ENCODE peak calls at places on chromosomes 13 and 19, in ten cellular contexts. D is heart left ventricle; J is pancreas; H is CD8-positive, alpha-beta memory T cell; G is HT1080; C is activated T-cell treated with anti-CD3 and anti-CD28 coated beads for 24 hours; M is stimulated activated CD4-positive, alpha-beta T cell treated with anti-CD3 and anti-CD28 coated beads, Interleukin-4, amount 100 ng/mL, for 48 hours; B is T1000; S is B cell; R is left colon. L is an unnamed sample.

GRCh38 chr13:95643471-95643813 is 1.1 kb downstream of the DZIP1 start:
- DNase-seq in D (no peak), J (no peak), H (no peak), G (peak), C (no peak), M (no peak), B (no peak), S (no peak), R (no peak), L (peak)

GRCh38 chr13:79541426-79542049 is 60.6 kb downstream of the NDFIP2 start:
- DNase-seq in D (no peak), J (no peak), H (no peak), G (peak), C (no peak), M (no peak), B (no peak), S (no peak), R (no peak), L (no peak)

GRCh38 chr19:6221878-6222746 is 57.7 kb downstream of the MLLT1 start:
- DNase-seq in D (no peak), J (no peak), H (no peak), G (no peak), C (no peak), M (no peak), B (no peak), S (no peak), R (no peak), L (no peak)

GRCh38 chr13:79097201-79097600 is 308.9 kb downstream of the RBM26 start:
- DNase-seq in D (no peak), J (no peak), H (no peak), G (no peak), C (no peak), M (no peak), B (no peak), S (no peak), R (no peak), L (no peak)

GRCh38 chr19:51980116-51980736 is 6.4 kb downstream of the ZNF350 start:
- DNase-seq in D (no peak), J (no peak), H (no peak), G (no peak), C (no peak), M (no peak), B (no peak), S (no peak), R (no peak), L (no peak)

GRCh38 chr13:88745013-88745412 is 1073.8 kb downstream of the SLITRK5 start:
- DNase-seq in D (no peak), J (no peak), H (no peak), G (no peak), C (no peak), M (no peak), B (no peak), S (no peak), R (no peak), L (no peak)

GRCh38 chr13:47397739-47398138 is 500.9 kb upstream of the HTR2A start:
- DNase-seq in D (no peak), J (no peak), H (no peak), G (no peak), C (no peak), M (no peak), B (no peak), S (no peak), R (no peak), L (no peak)

GRCh38 chr13:48580886-48581285 is 48.0 kb upstream of the RCBTB2 start:
- DNase-seq in D (no peak), J (no peak), H (no peak), G (no peak), C (no peak), M (no peak), B (no peak), S (no peak), R (no peak), L (no peak)

GRCh38 chr13:50747939-50748338 is 95.6 kb downstream of the DLEU7 start:
- DNase-seq in D (no peak), J (no peak), H (no peak), G (no peak), C (no peak), M (no peak), B (no peak), S (no peak), R (no peak), L (no peak)

GRCh38 chr13:45623516-45624090 is 8.1 kb upstream of the ERICH6B start:
- DNase-seq in D (no peak), J (no peak), H (no peak), G (peak), C (no peak), M (no peak), B (no peak), S (no peak), R (no peak), L (no peak)

GRCh38 chr13:27018882-27019281 is 152.7 kb downstream of the USP12 start:
- DNase-seq in D (no peak), J (no peak), H (no peak), G (no peak), C (no peak), M (no peak), B (no peak), S (no peak), R (no peak), L (no peak)

GRCh38 chr13:113393572-113394503 is 29.9 kb upstream of the GRTP1 start:
- DNase-seq in D (peak), J (peak), H (peak), G (peak), C (peak), M (peak), B (peak), S (peak), R (peak), L (peak)

GRCh38 chr13:19685034-19685433 is 51.6 kb downstream of the MPHOSPH8 start:
- DNase-seq in D (no peak), J (peak), H (no peak), G (no peak), C (no peak), M (no peak), B (no peak), S (no peak), R (peak), L (no peak)

GRCh38 chr19:44718441-44719261 is 19.7 kb downstream of the CEACAM16 start:
- DNase-seq in D (peak), J (peak), H (no peak), G (peak), C (no peak), M (no peak), B (no peak), S (no peak), R (peak), L (no peak)

GRCh38 chr13:48178126-48178525 is 54.9 kb upstream of the ITM2B start:
- DNase-seq in D (no peak), J (no peak), H (no peak), G (no peak), C (no peak), M (no peak), B (no peak), S (no peak), R (no peak), L (no peak)

GRCh38 chr19:10812902-10813404 is 23.1 kb downstream of the TMED1 start:
- DNase-seq in D (peak), J (no peak), H (no peak), G (peak), C (no peak), M (peak), B (peak), S (no peak), R (peak), L (no peak)

GRCh38 chr13:47621931-47622330 is 379.1 kb downstream of the SUCLA2 start:
- DNase-seq in D (no peak), J (no peak), H (no peak), G (peak), C (no peak), M (no peak), B (no peak), S (no peak), R (no peak), L (no peak)

GRCh38 chr19:13074378-13074777 is 28.3 kb downstream of the LYL1 start:
- DNase-seq in D (no peak), J (no peak), H (no peak), G (no peak), C (no peak), M (no peak), B (no peak), S (no peak), R (no peak), L (no peak)

GRCh38 chr19:48731452-48731851 is 9.0 kb downstream of the RASIP1 start:
- DNase-seq in D (no peak), J (no peak), H (no peak), G (no peak), C (no peak), M (no peak), B (no peak), S (no peak), R (no peak), L (no peak)

GRCh38 chr19:16462757-16463250 is 9.0 kb downstream of the EPS15L1 start:
- DNase-seq in D (no peak), J (no peak), H (no peak), G (peak), C (no peak), M (no peak), B (no peak), S (no peak), R (no peak), L (peak)

GRCh38 chr13:93956416-93956815 is 523.1 kb downstream of the DCT start:
- DNase-seq in D (no peak), J (no peak), H (no peak), G (no peak), C (no peak), M (no peak), B (no peak), S (no peak), R (no peak), L (no peak)

GRCh38 chr13:34942732-34943674 is 933 bp downstream of the NBEA start:
- DNase-seq in D (peak), J (peak), H (no peak), G (no peak), C (no peak), M (peak), B (no peak), S (no peak), R (peak), L (peak)

GRCh38 chr19:41893899-41894298 is 10.9 kb downstream of the ARHGEF1 start:
- DNase-seq in D (no peak), J (no peak), H (no peak), G (peak), C (no peak), M (no peak), B (no peak), S (no peak), R (no peak), L (no peak)

GRCh38 chr19:50497030-50497420 is 14.0 kb downstream of the JOSD2 start:
- DNase-seq in D (no peak), J (no peak), H (no peak), G (no peak), C (no peak), M (no peak), B (no peak), S (no peak), R (no peak), L (no peak)

GRCh38 chr13:40479196-40479845 is 187.1 kb downstream of the FOXO1 start:
- DNase-seq in D (no peak), J (no peak), H (no peak), G (no peak), C (no peak), M (no peak), B (no peak), S (no peak), R (no peak), L (peak)

GRCh38 chr13:45821861-45822260 is 29.7 kb downstream of the SIAH3 start:
- DNase-seq in D (no peak), J (no peak), H (no peak), G (no peak), C (no peak), M (no peak), B (no peak), S (no peak), R (no peak), L (no peak)

GRCh38 chr19:58060231-58060630 is 1.1 kb downstream of the ZNF135 start:
- DNase-seq in D (no peak), J (no peak), H (no peak), G (no peak), C (no peak), M (no peak), B (no peak), S (no peak), R (no peak), L (no peak)

GRCh38 chr19:46351241-46352041 is 4.6 kb downstream of the PPP5C start:
- DNase-seq in D (no peak), J (peak), H (no peak), G (peak), C (peak), M (no peak), B (peak), S (no peak), R (no peak), L (no peak)

GRCh38 chr19:18441804-18442788 is 4.2 kb upstream of the ISYNA1 start:
- DNase-seq in D (no peak), J (no peak), H (peak), G (no peak), C (no peak), M (no peak), B (no peak), S (no peak), R (no peak), L (no peak)

GRCh38 chr13:103883152-103883551 is 816.9 kb upstream of the SLC10A2 start:
- DNase-seq in D (peak), J (peak), H (no peak), G (peak), C (no peak), M (no peak), B (peak), S (no peak), R (peak), L (peak)

GRCh38 chr13:24022568-24022967 is 125.3 kb upstream of the C1QTNF9B start:
- DNase-seq in D (no peak), J (no peak), H (no peak), G (no peak), C (no peak), M (no peak), B (no peak), S (no peak), R (no peak), L (no peak)

GRCh38 chr13:50593228-50593627 is 250.3 kb downstream of the DLEU7 start:
- DNase-seq in D (no peak), J (no peak), H (no peak), G (no peak), C (no peak), M (no peak), B (no peak), S (no peak), R (no peak), L (no peak)

GRCh38 chr19:44757735-44758505 is 9.4 kb downstream of the BCL3 start:
- DNase-seq in D (peak), J (peak), H (no peak), G (no peak), C (no peak), M (no peak), B (no peak), S (no peak), R (peak), L (peak)

GRCh38 chr19:4375620-4376228 is 24.6 kb downstream of the SH3GL1 start:
- DNase-seq in D (no peak), J (peak), H (no peak), G (no peak), C (no peak), M (no peak), B (peak), S (peak), R (no peak), L (peak)

GRCh38 chr13:33349996-33350826 is 64.7 kb upstream of the STARD13 start:
- DNase-seq in D (peak), J (peak), H (no peak), G (no peak), C (no peak), M (no peak), B (peak), S (no peak), R (peak), L (no peak)

GRCh38 chr19:4034048-4035017 is 26.8 kb downstream of the PIAS4 start:
- DNase-seq in D (no peak), J (no peak), H (no peak), G (no peak), C (no peak), M (no peak), B (no peak), S (no peak), R (no peak), L (peak)

GRCh38 chr19:31073485-31074221 is 275.6 kb downstream of the TSHZ3 start:
- DNase-seq in D (no peak), J (no peak), H (no peak), G (no peak), C (no peak), M (no peak), B (no peak), S (no peak), R (no peak), L (no peak)

GRCh38 chr13:112194167-112194530 is 127.2 kb downstream of the SOX1 start:
- DNase-seq in D (no peak), J (no peak), H (no peak), G (no peak), C (no peak), M (no peak), B (no peak), S (no peak), R (peak), L (no peak)

GRCh38 chr19:850221-850978 is 1.7 kb upstream of the ELANE start:
- DNase-seq in D (peak), J (peak), H (no peak), G (peak), C (no peak), M (no peak), B (peak), S (no peak), R (peak), L (no peak)

L was measured in occipital lobe.